ENCODE peak calls at places on chromosome 16, in ten cellular contexts. Q, J, G, A, Y, R, C, E, N and O are unnamed samples.

GRCh38 chr16:74811911-74812310 is 37.3 kb upstream of the FA2H start:
- DNase-seq in Q (no peak), J (peak), G (no peak), A (no peak), Y (no peak), R (no peak), C (peak), E (no peak), N (no peak), O (no peak)

GRCh38 chr16:88924834-88925539 is 52.0 kb downstream of the CBFA2T3 start:
- DNase-seq in Q (no peak), J (peak), G (peak), A (peak), Y (peak), R (peak), C (no peak), E (peak), N (peak), O (no peak)

GRCh38 chr16:85690469-85691064 is 1.8 kb upstream of the GINS2 start:
- DNase-seq in Q (no peak), J (no peak), G (no peak), A (no peak), Y (no peak), R (no peak), C (no peak), E (no peak), N (peak), O (no peak)

GRCh38 chr16:81483064-81483969 is 38.7 kb downstream of the CMIP start:
- DNase-seq in Q (no peak), J (no peak), G (no peak), A (no peak), Y (peak), R (peak), C (no peak), E (no peak), N (no peak), O (no peak)

GRCh38 chr16:49731911-49732310 is 124.0 kb downstream of the ZNF423 start:
- DNase-seq in Q (no peak), J (no peak), G (no peak), A (no peak), Y (no peak), R (no peak), C (no peak), E (no peak), N (no peak), O (no peak)

GRCh38 chr16:19583665-19584300 is 28.3 kb downstream of the VPS35L start:
- DNase-seq in Q (no peak), J (peak), G (peak), A (peak), Y (no peak), R (peak), C (no peak), E (peak), N (peak), O (no peak)

GRCh38 chr16:58128721-58129096 is 472 bp downstream of the CFAP20 start:
- DNase-seq in Q (no peak), J (no peak), G (no peak), A (no peak), Y (no peak), R (no peak), C (no peak), E (peak), N (no peak), O (no peak)

GRCh38 chr16:11255737-11256656 is at the start of gene SOCS1:
- DNase-seq in Q (no peak), J (peak), G (peak), A (peak), Y (peak), R (peak), C (peak), E (peak), N (peak), O (peak)

GRCh38 chr16:84331998-84332780 is 36.1 kb upstream of the ATP2C2 start:
- DNase-seq in Q (peak), J (peak), G (peak), A (peak), Y (no peak), R (peak), C (no peak), E (no peak), N (no peak), O (no peak)

GRCh38 chr16:88381820-88382451 is 823 bp upstream of the ZNF469 start:
- DNase-seq in Q (no peak), J (no peak), G (no peak), A (no peak), Y (peak), R (no peak), C (no peak), E (no peak), N (no peak), O (no peak)

GRCh38 chr16:2483160-2483559 is 8.2 kb downstream of the TBC1D24 start:
- DNase-seq in Q (no peak), J (peak), G (no peak), A (no peak), Y (no peak), R (no peak), C (no peak), E (no peak), N (no peak), O (no peak)

GRCh38 chr16:86899156-86899555 is 320.8 kb downstream of the FOXL1 start:
- DNase-seq in Q (no peak), J (no peak), G (no peak), A (no peak), Y (no peak), R (no peak), C (no peak), E (no peak), N (no peak), O (no peak)

GRCh38 chr16:85616608-85617311 is 3.6 kb downstream of the GSE1 start:
- DNase-seq in Q (no peak), J (no peak), G (no peak), A (no peak), Y (peak), R (no peak), C (no peak), E (peak), N (no peak), O (peak)

GRCh38 chr16:75682308-75682707 is 5.5 kb upstream of the CPHXL2 start:
- DNase-seq in Q (no peak), J (no peak), G (no peak), A (no peak), Y (no peak), R (no peak), C (no peak), E (no peak), N (no peak), O (no peak)

GRCh38 chr16:17396762-17397498 is 73.8 kb downstream of the XYLT1 start:
- DNase-seq in Q (no peak), J (peak), G (no peak), A (no peak), Y (no peak), R (peak), C (no peak), E (no peak), N (peak), O (peak)

GRCh38 chr16:57601801-57602478 is 26.5 kb upstream of the ADGRG1 start:
- DNase-seq in Q (no peak), J (no peak), G (no peak), A (no peak), Y (no peak), R (no peak), C (no peak), E (no peak), N (peak), O (peak)

GRCh38 chr16:84391151-84391873 is 23.0 kb downstream of the ATP2C2 start:
- DNase-seq in Q (no peak), J (peak), G (no peak), A (no peak), Y (no peak), R (no peak), C (no peak), E (no peak), N (peak), O (no peak)

GRCh38 chr16:15639061-15639568 is 3.8 kb downstream of the MARF1 start:
- DNase-seq in Q (no peak), J (no peak), G (no peak), A (no peak), Y (no peak), R (no peak), C (no peak), E (no peak), N (no peak), O (no peak)

GRCh38 chr16:85323230-85323960 is 211.1 kb upstream of the CIBAR2 start:
- DNase-seq in Q (no peak), J (no peak), G (no peak), A (no peak), Y (no peak), R (no peak), C (no peak), E (no peak), N (no peak), O (no peak)

GRCh38 chr16:68406458-68407041 is 41.8 kb downstream of the SMPD3 start:
- DNase-seq in Q (no peak), J (peak), G (peak), A (no peak), Y (no peak), R (no peak), C (no peak), E (no peak), N (no peak), O (no peak)

GRCh38 chr16:76378020-76378419 is 100.8 kb downstream of the CNTNAP4 start:
- DNase-seq in Q (no peak), J (no peak), G (no peak), A (no peak), Y (no peak), R (no peak), C (no peak), E (no peak), N (no peak), O (no peak)

GRCh38 chr16:72427001-72427785 is 255.2 kb upstream of the PMFBP1 start:
- DNase-seq in Q (no peak), J (no peak), G (no peak), A (no peak), Y (no peak), R (no peak), C (no peak), E (no peak), N (no peak), O (no peak)

GRCh38 chr16:85573696-85574641 is 39.2 kb upstream of the GSE1 start:
- DNase-seq in Q (no peak), J (peak), G (no peak), A (no peak), Y (peak), R (peak), C (no peak), E (peak), N (peak), O (peak)

GRCh38 chr16:80746231-80746630 is 58.2 kb downstream of the CDYL2 start:
- DNase-seq in Q (no peak), J (peak), G (no peak), A (no peak), Y (no peak), R (peak), C (no peak), E (no peak), N (peak), O (no peak)

GRCh38 chr16:9124444-9124843 is 33.0 kb downstream of the HAPSTR1 start:
- DNase-seq in Q (no peak), J (no peak), G (no peak), A (no peak), Y (no peak), R (no peak), C (no peak), E (no peak), N (no peak), O (no peak)

GRCh38 chr16:10828851-10829331 is 10.3 kb upstream of the TVP23A start:
- DNase-seq in Q (peak), J (peak), G (peak), A (peak), Y (peak), R (peak), C (peak), E (no peak), N (peak), O (peak)

GRCh38 chr16:6573577-6573976 is 759.1 kb upstream of the RBFOX1 start:
- DNase-seq in Q (no peak), J (no peak), G (no peak), A (no peak), Y (peak), R (no peak), C (no peak), E (peak), N (no peak), O (no peak)

GRCh38 chr16:83268164-83268563 is 539.6 kb upstream of the HSBP1 start:
- DNase-seq in Q (no peak), J (peak), G (no peak), A (no peak), Y (no peak), R (no peak), C (no peak), E (no peak), N (no peak), O (no peak)

GRCh38 chr16:28151180-28151579 is 60.6 kb downstream of the XPO6 start:
- DNase-seq in Q (no peak), J (no peak), G (no peak), A (no peak), Y (no peak), R (no peak), C (no peak), E (no peak), N (no peak), O (no peak)

GRCh38 chr16:21276090-21276489 is 2.0 kb downstream of the CRYM start:
- DNase-seq in Q (no peak), J (no peak), G (no peak), A (no peak), Y (no peak), R (no peak), C (no peak), E (no peak), N (no peak), O (no peak)

GRCh38 chr16:21275529-21275928 is 2.6 kb downstream of the CRYM start:
- DNase-seq in Q (no peak), J (no peak), G (no peak), A (no peak), Y (no peak), R (no peak), C (no peak), E (no peak), N (no peak), O (no peak)

GRCh38 chr16:21277045-21277926 is 804 bp downstream of the CRYM start:
- DNase-seq in Q (no peak), J (no peak), G (no peak), A (no peak), Y (no peak), R (no peak), C (no peak), E (no peak), N (no peak), O (no peak)

GRCh38 chr16:21279501-21279900 is 1.4 kb upstream of the CRYM start:
- DNase-seq in Q (no peak), J (no peak), G (no peak), A (no peak), Y (no peak), R (peak), C (peak), E (no peak), N (no peak), O (no peak)

DNA sequence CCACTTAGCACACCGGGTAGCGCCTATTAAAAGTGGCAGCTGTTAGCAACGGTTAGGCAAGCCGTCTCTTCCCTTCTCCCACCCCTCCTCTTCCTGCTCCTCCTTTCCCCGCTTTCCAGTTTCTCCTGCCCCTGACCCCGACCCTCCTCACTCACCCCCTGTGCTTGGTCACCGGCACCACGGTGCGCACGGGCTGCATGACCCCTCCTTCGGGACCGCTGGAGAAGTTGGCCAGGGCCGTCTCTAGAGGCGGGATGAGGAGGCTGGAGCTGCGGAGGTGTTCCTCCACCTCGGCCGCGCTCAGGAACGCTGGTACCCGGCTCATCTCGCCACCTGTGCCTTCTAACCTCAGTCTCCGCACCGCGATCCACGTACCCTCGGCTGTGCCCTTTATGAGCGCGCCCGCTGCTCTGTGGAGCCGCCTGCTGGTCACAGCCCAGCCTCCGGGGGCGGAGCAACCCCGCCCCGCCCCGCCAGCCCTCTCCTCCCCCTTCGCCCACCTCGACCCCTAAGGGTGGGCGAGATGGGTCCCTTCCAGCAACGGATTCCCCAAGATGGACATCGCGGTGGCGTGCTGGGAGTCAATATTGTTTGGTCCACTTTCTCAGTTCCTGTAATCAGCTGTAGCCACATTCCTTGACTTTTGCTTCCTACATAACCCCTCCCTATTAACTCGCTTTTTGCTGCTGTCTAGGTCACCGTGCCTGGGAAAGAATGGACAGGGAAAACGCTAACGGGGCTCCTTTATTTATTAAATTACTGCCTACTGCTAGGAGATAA is at the start of gene CRYM:
- DNase-seq in Q (no peak), J (no peak), G (peak), A (peak), Y (peak), R (peak), C (peak), E (peak), N (peak), O (peak)
- TF ChIP-seq CTCF in Q (peak), J (peak), G (peak), A (peak), Y (peak), R (peak), C (peak), E (peak), N (peak), O (peak)

GRCh38 chr16:30482366-30482765 is 9.8 kb downstream of the ITGAL start:
- DNase-seq in Q (no peak), J (no peak), G (no peak), A (no peak), Y (no peak), R (peak), C (no peak), E (no peak), N (no peak), O (no peak)
- TF ChIP-seq CTCF in Q (peak), J (peak), G (peak), A (no peak), Y (no peak), R (peak), C (no peak), E (no peak), N (peak), O (no peak)

GRCh38 chr16:4273858-4274291 is 1.1 kb upstream of the TFAP4 start:
- DNase-seq in Q (no peak), J (peak), G (peak), A (peak), Y (peak), R (peak), C (peak), E (peak), N (peak), O (peak)
- TF ChIP-seq CTCF in Q (peak), J (peak), G (peak), A (peak), Y (peak), R (peak), C (peak), E (no peak), N (peak), O (peak)

GRCh38 chr16:396605-397004 is 394 bp upstream of the NME4 start:
- DNase-seq in Q (no peak), J (no peak), G (peak), A (no peak), Y (peak), R (peak), C (no peak), E (peak), N (peak), O (no peak)

GRCh38 chr16:397135-397661 is at the start of gene NME4:
- DNase-seq in Q (no peak), J (no peak), G (no peak), A (no peak), Y (no peak), R (no peak), C (no peak), E (peak), N (peak), O (peak)

GRCh38 chr16:399278-400019 is 2.2 kb upstream of the DECR2 start:
- DNase-seq in Q (no peak), J (no peak), G (no peak), A (no peak), Y (no peak), R (no peak), C (no peak), E (no peak), N (no peak), O (no peak)

GRCh38 chr16:398551-399277 is 1.7 kb downstream of the NME4 start:
- DNase-seq in Q (no peak), J (no peak), G (no peak), A (no peak), Y (no peak), R (no peak), C (no peak), E (no peak), N (no peak), O (no peak)

DNA sequence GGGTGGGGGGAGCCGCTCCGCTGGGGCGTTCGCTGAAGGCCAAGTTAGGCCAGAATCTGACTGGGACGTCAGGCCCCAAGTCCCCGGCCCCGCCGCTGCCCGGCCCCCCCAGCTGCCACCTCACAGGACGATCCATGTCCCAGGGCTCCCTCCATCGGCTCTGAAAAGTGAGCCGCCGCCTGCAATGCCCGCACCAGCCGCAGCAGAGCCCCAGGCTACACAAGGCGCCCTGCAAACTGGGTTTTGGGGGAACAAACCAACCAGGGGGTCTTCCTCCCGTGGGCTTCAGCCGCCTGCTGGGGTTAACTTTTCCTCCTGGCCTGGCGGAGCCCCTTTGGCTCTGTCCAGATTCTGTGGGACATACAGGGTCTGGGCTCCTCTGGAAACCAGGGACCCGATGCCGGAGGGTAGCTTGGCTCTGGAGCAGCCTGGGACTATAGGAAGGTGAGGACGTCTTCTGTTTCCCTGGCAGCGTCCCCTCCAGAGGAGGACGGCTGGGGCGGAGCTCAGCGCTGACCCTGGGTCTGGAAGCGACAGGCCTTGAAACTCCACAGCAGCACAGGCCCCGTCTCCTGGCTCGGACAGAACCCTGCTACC is 835 bp downstream of the NME4 start:
- DNase-seq in Q (no peak), J (peak), G (peak), A (peak), Y (peak), R (peak), C (no peak), E (peak), N (peak), O (peak)
- TF ChIP-seq CTCF in Q (peak), J (peak), G (peak), A (peak), Y (peak), R (peak), C (peak), E (peak), N (peak), O (no peak)